ENCODE peak calls at places on chromosomes 12 and 14, in eight cellular contexts. A, V, I, R, E, U, N and K are unnamed samples.

GRCh38 chr14:93430319-93430801 is 379 bp upstream of the UNC79 start:
- DNase-seq in E (no peak), I (no peak), N (no peak), R (no peak), V (no peak), A (no peak), U (no peak), K (no peak)

GRCh38 chr14:50040401-50040775 is 76.0 kb downstream of the VCPKMT start:
- DNase-seq in U (peak; percentile 50), I (peak; percentile 31), N (no peak), A (peak; percentile 56), V (peak; percentile 48), E (no peak), R (peak; percentile 81), K (peak; percentile 61)

GRCh38 chr14:52901357-52901980 is 49.4 kb downstream of the FERMT2 start:
- DNase-seq in R (no peak), A (no peak), E (no peak), I (no peak), N (no peak), U (no peak), V (no peak), K (no peak)

GRCh38 chr14:99273724-99274345 is 1.8 kb upstream of the BCL11B start:
- DNase-seq in N (no peak), A (peak; percentile 73), R (no peak), V (no peak), E (no peak), U (peak; percentile 72), I (no peak), K (no peak)

GRCh38 chr14:52380294-52380693 is 66.2 kb downstream of the PTGER2 start:
- DNase-seq in V (peak; percentile 56), E (no peak), U (no peak), I (no peak), R (peak; percentile 46), N (no peak), A (no peak), K (no peak)

GRCh38 chr12:126792411-126792810 is 1474.6 kb upstream of the TMEM132C start:
- DNase-seq in V (no peak), U (no peak), A (no peak), R (no peak), I (no peak), E (no peak), N (no peak), K (no peak)

GRCh38 chr12:8780389-8780788 is 42.0 kb upstream of the A2ML1 start:
- DNase-seq in R (peak; percentile 35), V (peak; percentile 67), I (no peak), E (no peak), N (no peak), A (no peak), U (no peak), K (peak; percentile 33)

GRCh38 chr12:130031571-130032189 is 127.9 kb upstream of the TMEM132D start:
- DNase-seq in N (no peak), R (peak; percentile 49), I (peak; percentile 13), A (peak; percentile 76), E (peak; percentile 41), U (peak; percentile 88), V (peak; percentile 52), K (peak; percentile 56)

GRCh38 chr14:40093800-40094199 is 661.6 kb upstream of the FBXO33 start:
- DNase-seq in N (no peak), I (no peak), E (no peak), V (no peak), R (no peak), A (no peak), U (no peak), K (no peak)